ENCODE peak calls at places on chromosomes 3 and 15, in four cellular contexts. E is mucosa of descending colon, V is SJCRH30, B is bronchial epithelial cell. I is an unnamed sample.
A peak's percentile ranks its signal among the peaks of the same experiment; 100 is the strongest.

GRCh38 chr15:83295417-83295816 is 11.0 kb upstream of the BNC1 start:
- DNase-seq in V (no peak), E (no peak), B (no peak), I (no peak)

GRCh38 chr3:18669374-18669773 is 244.2 kb upstream of the SATB1 start:
- DNase-seq in B (no peak), V (no peak), E (no peak), I (no peak)

GRCh38 chr3:44396200-44397171 is 57.9 kb downstream of the TCAIM start:
- DNase-seq in V (no peak), B (no peak), E (no peak), I (no peak)

GRCh38 chr3:37251993-37252392 is 77.6 kb upstream of the LRRFIP2 start:
- DNase-seq in B (no peak), E (no peak), V (no peak), I (no peak)

GRCh38 chr15:81050806-81051205 is 50.1 kb downstream of the TLNRD1 start:
- DNase-seq in B (no peak), E (no peak), V (no peak), I (no peak)

GRCh38 chr15:62104406-62104805 is 37.6 kb downstream of the C2CD4A start:
- DNase-seq in V (peak; percentile 61), E (no peak), B (no peak), I (no peak)

GRCh38 chr3:20047940-20048339 is 7.7 kb downstream of the KAT2B start:
- DNase-seq in V (no peak), E (no peak), B (no peak), I (no peak)

GRCh38 chr3:187210555-187211327 is 13.5 kb downstream of the RTP1 start:
- DNase-seq in E (no peak), B (no peak), V (no peak), I (no peak)

GRCh38 chr3:67642734-67643133 is 11.7 kb downstream of the SUCLG2 start:
- DNase-seq in B (no peak), E (peak; percentile 54), V (no peak), I (no peak)

GRCh38 chr3:65356331-65357286 is 668.8 kb upstream of the ADAMTS9 start:
- DNase-seq in B (no peak), E (no peak), V (no peak), I (no peak)

GRCh38 chr3:157572559-157573270 is 69.5 kb upstream of the VEPH1 start:
- DNase-seq in E (no peak), B (peak; percentile 53), V (peak; percentile 72), I (no peak)

GRCh38 chr3:46453526-46454208 is 11.0 kb downstream of the LTF start:
- DNase-seq in E (no peak), B (no peak), V (no peak), I (no peak)

GRCh38 chr15:82570721-82571519 is 30.7 kb upstream of the RPS17 start:
- DNase-seq in V (no peak), B (no peak), E (no peak), I (no peak)

GRCh38 chr3:10238330-10238995 is 9.8 kb upstream of the TATDN2 start:
- DNase-seq in E (no peak), B (no peak), V (no peak), I (no peak)

GRCh38 chr3:195200010-195200822 is 70.7 kb downstream of the XXYLT1 start:
- DNase-seq in V (no peak), E (no peak), B (no peak), I (no peak)

GRCh38 chr3:195195321-195196209 is 75.4 kb downstream of the XXYLT1 start:
- DNase-seq in B (no peak), E (no peak), V (peak; percentile 85), I (no peak)

GRCh38 chr3:195198424-195199346 is 72.3 kb downstream of the XXYLT1 start:
- DNase-seq in E (no peak), V (no peak), B (no peak), I (no peak)

GRCh38 chr3:195196266-195196665 is 74.7 kb downstream of the XXYLT1 start:
- DNase-seq in V (peak; percentile 9), B (peak; percentile 49), E (no peak), I (no peak)

DNA sequence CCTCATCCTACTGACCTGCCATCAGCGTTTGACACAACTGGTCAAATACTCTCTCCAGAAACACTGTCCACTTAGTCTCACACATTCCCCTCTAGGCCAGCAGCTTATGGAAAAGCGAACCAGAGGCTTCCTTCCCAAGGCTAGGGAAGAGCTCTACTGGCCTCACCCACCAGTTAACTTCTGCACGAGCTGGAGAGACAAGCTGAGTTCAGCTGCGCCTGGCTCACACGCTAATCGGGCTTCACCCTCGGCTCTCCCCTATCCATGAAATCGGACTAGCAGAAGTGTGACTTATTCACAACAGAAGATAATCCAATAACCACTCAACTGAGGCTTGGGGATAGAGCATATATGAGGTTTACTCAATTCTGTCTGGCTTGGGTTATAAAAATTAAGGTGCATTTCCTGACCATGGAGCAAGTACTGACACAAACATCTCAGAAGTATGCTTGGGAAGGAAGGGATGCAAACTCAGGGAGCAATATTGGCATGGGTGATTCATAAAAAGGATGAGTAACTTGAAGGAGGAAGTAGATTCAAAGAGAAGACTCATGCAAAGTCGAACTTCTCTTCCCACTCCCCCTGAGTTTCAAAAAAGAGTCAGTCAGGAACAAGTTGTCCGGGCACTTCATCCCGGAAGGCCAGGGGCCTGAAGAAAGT is 73.1 kb downstream of the XXYLT1 start:
- DNase-seq in V (no peak), E (no peak), B (peak; percentile 96), I (peak; percentile 79)
- H3K4me3 ChIP-seq in V (no peak overlapping the region), E (no peak overlapping the region), B (no peak overlapping the region), I (no peak overlapping the region)

DNA sequence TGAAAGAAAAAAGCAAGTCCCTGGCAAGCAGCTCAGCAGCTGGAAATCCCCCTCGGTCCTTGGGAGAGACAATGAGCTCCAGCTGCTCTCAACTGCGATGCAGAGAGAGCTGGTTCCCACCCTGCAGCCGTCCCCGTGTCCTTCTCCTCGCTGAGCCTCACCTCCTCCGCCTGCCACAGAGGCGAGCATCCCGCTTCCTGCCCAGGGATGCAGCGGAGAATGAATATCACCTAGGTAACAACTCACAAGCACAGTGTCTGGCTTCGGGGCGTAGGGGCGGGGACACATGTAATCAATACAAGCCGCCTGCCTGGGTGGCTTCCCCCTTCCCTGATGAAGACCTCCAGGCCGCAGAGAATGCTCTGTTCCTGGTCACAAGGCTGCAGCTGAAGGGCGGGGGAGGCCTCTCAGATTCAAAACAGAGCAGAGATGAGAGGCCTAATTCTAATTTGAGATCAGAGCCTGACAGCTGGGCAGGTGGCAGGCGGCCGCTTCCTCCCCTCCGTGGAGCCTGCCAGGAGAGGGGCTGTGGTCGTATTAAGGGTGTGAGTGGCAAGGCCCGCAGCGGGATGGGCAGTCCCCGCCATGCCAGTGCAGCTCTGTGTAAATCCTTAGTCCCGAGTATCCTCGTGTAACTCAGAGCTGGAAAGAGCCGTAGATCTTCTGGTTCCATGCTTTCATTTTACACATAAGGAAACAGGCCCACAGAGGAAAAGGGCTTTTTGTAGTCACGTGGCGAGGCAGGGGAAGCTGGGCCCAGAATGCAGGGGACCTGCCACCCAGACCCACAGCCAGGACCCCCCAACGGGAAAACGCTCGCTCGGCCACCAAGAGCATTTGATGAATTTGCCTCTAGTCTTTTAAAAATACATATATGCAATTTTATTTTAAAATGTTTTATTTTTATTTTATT is 24.3 kb downstream of the ZDHHC19 start:
- DNase-seq in V (peak; percentile 34), B (no peak), E (peak; percentile 32), I (no peak)
- H3K4me3 ChIP-seq in V (peak overlapping the region; percentile 23), B (no peak overlapping the region), E (no peak overlapping the region), I (no peak overlapping the region)

DNA sequence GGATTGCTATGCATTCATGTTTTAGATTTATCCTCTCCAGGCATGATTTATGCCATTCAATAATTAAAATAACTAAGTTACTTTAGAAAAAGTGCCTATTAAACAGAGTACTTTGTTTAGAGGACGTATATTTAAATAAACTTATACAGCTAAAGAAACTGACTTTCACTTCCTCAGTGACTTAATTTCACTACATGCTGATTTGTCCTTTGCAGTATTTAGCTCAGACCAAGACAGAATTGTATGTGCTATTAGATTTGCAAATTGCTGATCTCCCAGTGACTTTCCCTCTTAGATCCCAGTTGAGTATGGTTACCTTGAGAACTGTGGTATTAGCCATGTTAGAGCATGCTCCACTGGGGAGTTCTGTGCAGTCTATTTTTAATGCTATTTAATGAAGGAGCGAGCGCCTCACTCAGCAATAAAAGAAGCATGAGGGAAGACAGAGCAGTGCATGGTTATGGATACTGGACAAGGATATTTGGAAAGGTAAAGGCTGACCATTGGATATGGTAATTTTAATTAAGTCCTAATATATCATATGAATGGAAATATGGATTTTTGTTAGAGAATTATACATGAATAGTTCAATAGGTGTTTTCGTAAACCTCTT is 2.7 kb downstream of the ARPP21 start:
- DNase-seq in E (no peak), V (no peak), B (no peak), I (no peak)
- H3K4me3 ChIP-seq in E (no peak overlapping the region), V (no peak overlapping the region), B (no peak overlapping the region), I (peak overlapping the region; percentile 1)

GRCh38 chr3:1082024-1082633 is 10.7 kb upstream of the CNTN6 start:
- DNase-seq in E (no peak), B (peak; percentile 32), V (peak; percentile 62), I (peak; percentile 27)

GRCh38 chr3:1092061-1092460 is 763 bp upstream of the CNTN6 start:
- DNase-seq in V (no peak), E (no peak), B (no peak), I (no peak)

GRCh38 chr3:1088503-1088902 is 4.3 kb upstream of the CNTN6 start:
- DNase-seq in V (no peak), B (no peak), E (no peak), I (no peak)

GRCh38 chr3:1091276-1091675 is 1.5 kb upstream of the CNTN6 start:
- DNase-seq in B (no peak), E (no peak), V (no peak), I (no peak)

DNA sequence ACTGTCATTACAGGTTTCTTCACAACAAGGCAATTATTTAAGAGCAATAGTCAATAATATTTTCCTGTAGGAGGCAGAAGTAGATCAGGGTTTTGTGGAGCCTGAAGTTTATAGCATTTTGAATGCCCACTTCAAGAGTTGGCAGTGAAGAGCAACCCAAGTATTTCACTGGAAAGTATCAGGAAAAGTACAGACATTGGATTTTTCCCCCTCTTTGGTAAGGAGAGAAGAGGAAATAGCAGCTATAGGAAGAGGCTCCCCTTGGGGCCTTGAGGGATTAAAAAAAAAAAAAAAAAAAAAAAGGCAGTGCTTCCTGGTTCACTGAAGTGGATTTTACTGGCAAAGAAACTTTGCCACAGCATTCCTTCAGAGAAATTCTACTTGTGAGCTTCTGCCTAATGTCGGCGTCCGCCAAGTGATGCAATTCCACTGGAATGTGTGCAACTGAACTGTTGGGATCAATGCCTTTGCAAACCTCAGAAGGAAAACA is 5.7 kb upstream of the CNTN6 start:
- DNase-seq in E (peak; percentile 24), V (peak; percentile 63), B (peak; percentile 64), I (peak; percentile 93)
- H3K4me3 ChIP-seq in E (no peak overlapping the region), V (no peak overlapping the region), B (no peak overlapping the region), I (no peak overlapping the region)

DNA sequence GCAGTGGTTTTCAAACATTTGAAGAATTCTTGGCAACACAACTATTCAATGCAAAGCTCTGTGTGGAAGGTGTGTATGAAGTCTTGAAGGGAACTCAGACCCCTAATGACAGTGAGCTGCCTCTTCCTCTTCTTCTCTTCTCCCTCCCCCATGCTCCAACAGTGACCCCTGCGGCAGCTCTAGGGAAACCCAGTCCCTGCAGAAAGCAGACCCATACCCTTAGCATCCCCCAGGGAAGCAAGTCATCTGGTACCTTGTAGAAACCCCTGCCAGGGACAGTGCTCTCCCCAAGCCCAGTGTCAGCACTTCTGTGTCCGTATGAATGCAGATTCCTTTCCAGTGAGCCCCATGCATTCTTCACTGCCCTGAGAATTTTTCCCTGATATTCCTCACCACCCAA is 442.3 kb downstream of the EPHB1 start:
- DNase-seq in E (no peak), B (no peak), V (no peak), I (no peak)
- H3K4me3 ChIP-seq in E (no peak overlapping the region), B (no peak overlapping the region), V (no peak overlapping the region), I (no peak overlapping the region)

DNA sequence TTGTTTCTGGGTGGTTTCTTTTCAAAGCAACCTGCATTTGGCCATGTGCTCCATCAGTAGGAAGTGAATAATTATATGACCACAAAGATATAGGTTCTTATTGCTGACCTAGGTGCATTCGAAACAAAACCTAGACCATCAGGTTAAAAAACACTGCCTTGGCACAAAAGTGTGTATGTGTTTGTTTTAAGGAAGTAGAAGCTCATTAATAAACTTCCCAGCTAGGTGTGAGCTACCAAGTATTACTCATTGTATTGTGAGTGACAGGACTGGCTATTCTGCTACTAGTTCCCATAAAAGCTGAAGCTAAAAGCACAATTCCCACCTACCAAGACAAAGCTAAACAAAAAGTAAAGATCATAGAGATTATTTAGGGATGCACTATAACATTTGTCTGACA is 168.2 kb downstream of the TP63 start:
- DNase-seq in B (peak; percentile 74), V (no peak), E (no peak), I (no peak)
- H3K4me3 ChIP-seq in B (no peak overlapping the region), V (no peak overlapping the region), E (no peak overlapping the region), I (no peak overlapping the region)